ENCODE peak calls at places on chromosome 20, in eight cellular contexts. Z is G401; I is pancreas; L is activated CD4-positive, alpha-beta T cell treated with anti-CD3 and anti-CD28 coated beads, Interleukin-2, amount 50 U/mL, for 1 hour; A is endothelial cell; C is glomerular endothelial cell; K is fibroblast of the aortic adventitia; U is Calu3. O is an unnamed sample.

GRCh38 chr20:9977629-9978028 is 57.2 kb upstream of the ANKEF1 start:
- DNase-seq in Z (no peak), I (no peak), L (no peak), A (no peak), C (no peak), K (no peak), U (no peak), O (no peak)

GRCh38 chr20:32249030-32249738 is 28.3 kb upstream of the KIF3B start:
- DNase-seq in Z (no peak), I (no peak), L (no peak), A (no peak), C (no peak), K (no peak), U (no peak), O (no peak)

GRCh38 chr20:15239542-15240206 is 902.3 kb upstream of the FLRT3 start:
- DNase-seq in Z (no peak), I (no peak), L (no peak), A (no peak), C (no peak), K (no peak), U (no peak), O (no peak)

GRCh38 chr20:32580970-32581838 is 3.9 kb downstream of the NOL4L start:
- DNase-seq in Z (no peak), I (no peak), L (no peak), A (no peak), C (no peak), K (no peak), U (no peak), O (no peak)

GRCh38 chr20:35305682-35306556 is 13.7 kb upstream of the FAM83C start:
- DNase-seq in Z (no peak), I (no peak), L (no peak), A (no peak), C (peak; percentile 86), K (peak; percentile 97), U (peak; percentile 96), O (no peak)

GRCh38 chr20:24773751-24774201 is 175.3 kb upstream of the CST7 start:
- DNase-seq in Z (no peak), I (no peak), L (no peak), A (no peak), C (no peak), K (peak; percentile 75), U (no peak), O (no peak)

GRCh38 chr20:58696411-58696961 is 3.9 kb downstream of the NPEPL1 start:
- DNase-seq in Z (no peak), I (no peak), L (no peak), A (no peak), C (no peak), K (no peak), U (no peak), O (no peak)

GRCh38 chr20:2108987-2109386 is 7.4 kb downstream of the STK35 start:
- DNase-seq in Z (no peak), I (no peak), L (no peak), A (no peak), C (no peak), K (peak; percentile 68), U (peak; percentile 23), O (no peak)

GRCh38 chr20:64069614-64070243 is 6.7 kb downstream of the TCEA2 start:
- DNase-seq in Z (no peak), I (no peak), L (no peak), A (peak; percentile 75), C (no peak), K (no peak), U (peak; percentile 84), O (no peak)

GRCh38 chr20:31831771-31832306 is 12.7 kb downstream of the MYLK2 start:
- DNase-seq in Z (no peak), I (no peak), L (no peak), A (no peak), C (no peak), K (no peak), U (no peak), O (no peak)

GRCh38 chr20:31923388-31924271 is 28.2 kb downstream of the PDRG1 start:
- DNase-seq in Z (no peak), I (no peak), L (no peak), A (no peak), C (no peak), K (no peak), U (no peak), O (no peak)

GRCh38 chr20:35134472-35134871 is 12.7 kb downstream of the EDEM2 start:
- DNase-seq in Z (no peak), I (peak; percentile 37), L (no peak), A (no peak), C (no peak), K (peak; percentile 70), U (no peak), O (peak; percentile 75)

GRCh38 chr20:5145365-5146301 is 18.8 kb downstream of the CDS2 start:
- DNase-seq in Z (no peak), I (no peak), L (no peak), A (no peak), C (no peak), K (no peak), U (no peak), O (no peak)